ENCODE peak calls at places on chromosomes 3 and 15, in six cellular contexts. S is K562, X is epithelial cell of proximal tubule, R is AG09309, B is fibroblast of lung, C is heart right ventricle. K is an unnamed sample.

GRCh38 chr15:80618666-80619481 is 76.2 kb upstream of the ABHD17C start:
- DNase-seq in S (no peak), X (no peak), R (no peak), B (no peak), C (no peak), K (peak; percentile 46)

GRCh38 chr3:121834079-121834730 is 655 bp downstream of the IQCB1 start:
- DNase-seq in S (peak; percentile 3), X (no peak), R (no peak), B (no peak), C (no peak), K (no peak)

GRCh38 chr15:60408438-60409105 is 10.8 kb upstream of the ANXA2 start:
- DNase-seq in S (no peak), X (no peak), R (no peak), B (peak; percentile 84), C (no peak), K (peak; percentile 81)

GRCh38 chr3:62875103-62876002 is at the start of gene CADPS:
- DNase-seq in S (no peak), X (no peak), R (no peak), B (peak; percentile 23), C (peak; percentile 7), K (peak; percentile 29)

GRCh38 chr3:24375947-24376384 is 118.7 kb downstream of the THRB start:
- DNase-seq in S (peak; percentile 73), X (no peak), R (no peak), B (peak; percentile 9), C (no peak), K (no peak)

GRCh38 chr15:66212471-66212870 is 41.1 kb downstream of the MEGF11 start:
- DNase-seq in S (no peak), X (no peak), R (no peak), B (no peak), C (no peak), K (no peak)

GRCh38 chr3:49134471-49135265 is 1.8 kb upstream of the LAMB2 start:
- DNase-seq in S (peak; percentile 20), X (no peak), R (no peak), B (no peak), C (no peak), K (no peak)

GRCh38 chr3:24240306-24240705 is 254.3 kb downstream of the THRB start:
- DNase-seq in S (no peak), X (no peak), R (no peak), B (no peak), C (no peak), K (no peak)

GRCh38 chr3:117887896-117888295 is 1146.8 kb downstream of the IGSF11 start:
- DNase-seq in S (no peak), X (no peak), R (no peak), B (no peak), C (no peak), K (no peak)

GRCh38 chr15:50358805-50359204 is 3.8 kb upstream of the GABPB1 start:
- DNase-seq in S (peak; percentile 68), X (no peak), R (no peak), B (peak; percentile 30), C (no peak), K (peak; percentile 53)

GRCh38 chr15:91238664-91239428 is 138.8 kb downstream of the SV2B start:
- DNase-seq in S (no peak), X (no peak), R (no peak), B (no peak), C (no peak), K (no peak)

GRCh38 chr3:102400766-102401165 is 34.0 kb upstream of the ZPLD1 start:
- DNase-seq in S (no peak), X (peak; percentile 70), R (no peak), B (peak; percentile 9), C (no peak), K (peak; percentile 9)

GRCh38 chr15:98898122-98898521 is 109.5 kb downstream of the PGPEP1L start:
- DNase-seq in S (no peak), X (no peak), R (no peak), B (no peak), C (no peak), K (no peak)

GRCh38 chr15:82999905-83000671 is 11.4 kb downstream of the C15orf40 start:
- DNase-seq in S (peak; percentile 67), X (peak; percentile 33), R (no peak), B (peak; percentile 75), C (no peak), K (peak; percentile 70)

GRCh38 chr3:60752800-60753199 is 498.5 kb downstream of the FHIT start:
- DNase-seq in S (no peak), X (no peak), R (peak; percentile 82), B (peak; percentile 16), C (no peak), K (peak; percentile 88)

DNA sequence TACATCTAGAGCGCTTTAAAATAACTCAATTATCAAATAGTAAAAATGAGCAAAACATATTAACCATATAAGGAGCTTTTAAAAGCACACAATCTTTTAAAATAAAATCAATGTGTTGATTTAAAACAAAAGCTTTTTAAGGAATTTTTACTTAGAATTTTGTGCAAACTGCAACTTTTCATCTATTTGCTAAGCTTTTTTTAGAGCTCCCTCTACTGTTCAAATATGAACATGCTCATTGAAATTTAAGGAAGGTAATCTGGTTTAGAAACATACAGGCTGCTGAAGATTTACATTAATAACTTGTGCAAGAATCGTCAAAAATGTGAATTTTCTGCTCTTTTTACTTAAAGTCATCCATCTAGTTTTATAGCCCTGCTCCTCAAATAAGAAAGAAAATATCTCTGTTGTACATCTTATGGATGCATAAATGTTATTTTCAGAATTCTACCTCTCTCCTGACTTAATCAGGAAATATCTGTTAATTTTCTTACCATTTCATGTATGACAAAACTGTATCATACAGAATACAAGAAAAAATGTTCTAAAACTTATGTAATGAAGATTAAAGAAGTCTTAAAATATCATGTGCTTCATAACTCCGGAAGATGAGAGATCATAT is 469.4 kb upstream of the ROBO2 start:
- DNase-seq in S (peak; percentile 0), X (no peak), R (no peak), B (peak; percentile 63), C (no peak), K (peak; percentile 17)
- TF ChIP-seq CTCF in S (peak; percentile 39), X (peak; percentile 70), R (peak; percentile 47), B (no peak), C (no peak), K (peak; percentile 76)

DNA sequence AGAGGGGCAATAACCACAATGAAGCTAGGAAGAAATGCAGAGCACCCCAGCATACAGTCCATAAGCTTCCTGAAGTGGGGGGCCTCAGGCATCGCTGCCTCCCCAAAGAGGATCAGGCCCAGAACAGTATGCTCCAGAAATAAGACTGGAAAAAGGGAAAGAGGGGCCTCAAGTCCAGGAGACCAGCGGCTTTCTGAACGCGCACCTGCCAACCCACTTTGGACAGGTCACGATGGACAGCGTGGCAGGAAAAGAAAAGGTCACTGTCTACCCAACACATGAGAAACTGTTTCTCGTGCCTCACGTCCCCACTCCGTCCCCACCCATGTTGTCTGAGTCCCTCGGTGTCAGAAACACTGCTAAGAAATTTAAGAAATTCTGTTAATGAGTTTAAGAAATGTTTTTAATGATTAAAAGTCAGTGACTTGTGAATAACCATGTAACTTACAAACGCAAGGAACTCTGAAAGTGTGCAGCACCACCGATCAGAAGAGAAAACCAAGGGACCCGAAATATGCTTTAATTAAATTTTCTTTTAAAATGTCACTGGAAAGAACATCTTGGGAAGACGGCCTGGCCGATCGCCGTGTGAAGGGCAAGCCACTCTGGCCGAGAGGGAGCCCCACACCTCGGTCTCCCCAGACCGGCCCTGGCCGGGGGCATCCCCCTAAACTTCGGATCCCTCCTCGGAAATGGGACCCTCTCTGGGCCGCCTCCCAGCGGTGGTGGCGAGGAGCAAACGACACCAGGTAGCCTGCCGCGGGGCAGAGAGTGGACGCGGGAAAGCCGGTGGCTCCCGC is 1.7 kb upstream of the PPARG start:
- DNase-seq in S (no peak), X (peak; percentile 45), R (no peak), B (peak; percentile 40), C (peak; percentile 36), K (no peak)
- H3K4me3 ChIP-seq in S (no peak overlapping the region), X (peak overlapping the region; percentile 58), R (peak overlapping the region; percentile 22), B (peak overlapping the region; percentile 55), C (peak overlapping the region; percentile 40), K (peak overlapping the region; percentile 48)

GRCh38 chr15:29066848-29067247 is 181.1 kb downstream of the APBA2 start:
- DNase-seq in S (no peak), X (no peak), R (no peak), B (no peak), C (no peak), K (no peak)
- TF ChIP-seq CTCF in S (no peak), X (no peak), R (no peak), B (no peak), C (no peak), K (no peak)

GRCh38 chr3:16318216-16318615 is 53.2 kb downstream of the OXNAD1 start:
- DNase-seq in S (no peak), X (no peak), R (peak; percentile 75), B (peak; percentile 82), C (no peak), K (peak; percentile 87)
- H3K4me3 ChIP-seq in S (no peak overlapping the region), X (no peak overlapping the region), R (no peak overlapping the region), B (no peak overlapping the region), C (no peak overlapping the region), K (no peak overlapping the region)

GRCh38 chr15:73282567-73283200 is 86.1 kb downstream of the HCN4 start:
- DNase-seq in S (no peak), X (no peak), R (no peak), B (no peak), C (no peak), K (no peak)

GRCh38 chr15:73283341-73283962 is 85.3 kb downstream of the HCN4 start:
- DNase-seq in S (no peak), X (no peak), R (no peak), B (no peak), C (no peak), K (peak; percentile 33)

GRCh38 chr15:73286356-73286755 is 82.4 kb downstream of the HCN4 start:
- DNase-seq in S (no peak), X (no peak), R (no peak), B (no peak), C (no peak), K (peak; percentile 40)

GRCh38 chr15:73287019-73287418 is 81.7 kb downstream of the HCN4 start:
- DNase-seq in S (no peak), X (no peak), R (no peak), B (no peak), C (no peak), K (no peak)

GRCh38 chr15:73284073-73284472 is 84.7 kb downstream of the HCN4 start:
- DNase-seq in S (peak; percentile 21), X (no peak), R (no peak), B (peak; percentile 54), C (no peak), K (peak; percentile 39)
- TF ChIP-seq CTCF in S (peak; percentile 70), X (no peak), R (peak; percentile 40), B (peak; percentile 23), C (no peak), K (peak; percentile 57)

DNA sequence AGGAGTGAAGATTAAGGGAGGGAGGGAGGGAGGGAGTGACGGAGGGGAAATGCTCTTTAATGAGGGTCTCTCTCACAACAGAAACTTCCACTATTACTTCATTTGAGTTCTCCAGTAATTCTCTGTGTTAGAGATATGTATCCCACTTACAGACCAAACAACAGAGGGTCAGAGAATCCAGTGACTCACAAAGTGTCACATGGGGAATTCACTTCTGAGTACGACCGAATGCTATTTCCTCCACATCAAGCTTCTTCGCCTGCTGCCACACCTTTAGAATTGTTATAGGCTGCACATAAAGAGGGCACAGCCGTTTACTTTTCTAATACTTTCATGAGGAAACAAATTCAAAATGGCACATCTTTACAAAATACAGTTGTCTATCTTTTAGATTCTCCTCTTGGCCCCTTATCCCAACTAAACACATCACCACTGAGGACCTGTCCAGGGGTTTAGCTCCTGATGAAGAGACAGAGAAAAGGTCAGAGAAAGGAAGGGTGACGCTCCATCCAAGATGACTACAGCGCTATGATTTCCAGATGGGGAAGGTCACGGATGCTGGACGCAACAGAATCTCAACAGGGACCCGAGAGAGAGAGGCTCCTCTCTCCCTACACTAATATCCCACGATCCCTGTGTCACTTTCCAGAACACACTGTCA is 119.0 kb downstream of the XXYLT1 start:
- DNase-seq in S (peak; percentile 48), X (peak; percentile 3), R (no peak), B (peak; percentile 66), C (no peak), K (peak; percentile 68)
- H3K4me3 ChIP-seq in S (no peak overlapping the region), X (no peak overlapping the region), R (no peak overlapping the region), B (no peak overlapping the region), C (no peak overlapping the region), K (no peak overlapping the region)